ENCODE peak calls at places on chromosomes 7 and 10, in eight cellular contexts. E is esophagus squamous epithelium; I is GM20000; D is fibroblast of the aortic adventitia; G is activated CD4-positive, alpha-beta T cell treated with anti-CD3 and anti-CD28 coated beads for 36 hours; F is skeletal muscle cell; W is NCI-H1105; S is nucleus accumbens. X is an unnamed sample.

GRCh38 chr10:72245949-72246525 is 27.7 kb upstream of the DDIT4 start:
- DNase-seq in E (no peak), I (no peak), D (peak; percentile 11), G (peak; percentile 36), F (no peak), W (no peak), S (no peak), X (no peak)

GRCh38 chr7:128431221-128431620 is 21.4 kb upstream of the IMPDH1 start:
- DNase-seq in E (no peak), I (no peak), D (no peak), G (no peak), F (no peak), W (no peak), S (no peak), X (no peak)

GRCh38 chr10:63700209-63700934 is 179.2 kb downstream of the REEP3 start:
- DNase-seq in E (no peak), I (no peak), D (peak; percentile 95), G (peak; percentile 46), F (peak; percentile 99), W (no peak), S (no peak), X (no peak)

GRCh38 chr10:73773152-73773879 is 8.5 kb upstream of the CHCHD1 start:
- DNase-seq in E (no peak), I (peak; percentile 28), D (no peak), G (peak; percentile 51), F (no peak), W (no peak), S (no peak), X (no peak)

GRCh38 chr7:50355817-50356178 is 51.3 kb downstream of the IKZF1 start:
- DNase-seq in E (no peak), I (no peak), D (no peak), G (no peak), F (no peak), W (no peak), S (no peak), X (no peak)

GRCh38 chr10:14660872-14661271 is 113.8 kb downstream of the FAM107B start:
- DNase-seq in E (no peak), I (no peak), D (no peak), G (no peak), F (no peak), W (no peak), S (no peak), X (no peak)

GRCh38 chr10:113592380-113592779 is 39.5 kb downstream of the HABP2 start:
- DNase-seq in E (no peak), I (no peak), D (no peak), G (no peak), F (no peak), W (no peak), S (no peak), X (peak; percentile 24)

GRCh38 chr10:91088300-91089140 is 131.9 kb upstream of the PCGF5 start:
- DNase-seq in E (no peak), I (peak; percentile 60), D (peak; percentile 27), G (no peak), F (no peak), W (no peak), S (no peak), X (peak; percentile 38)

GRCh38 chr7:141301544-141301943 is 227.7 kb downstream of the TMEM178B start:
- DNase-seq in E (no peak), I (no peak), D (no peak), G (no peak), F (no peak), W (no peak), S (no peak), X (no peak)

GRCh38 chr7:157273208-157274202 is 63.3 kb upstream of the DNAJB6 start:
- DNase-seq in E (no peak), I (peak; percentile 92), D (peak; percentile 64), G (peak; percentile 81), F (peak; percentile 39), W (peak; percentile 23), S (no peak), X (peak; percentile 90)

GRCh38 chr7:77434570-77434969 is 18.4 kb upstream of the GSAP start:
- DNase-seq in E (no peak), I (no peak), D (peak; percentile 18), G (no peak), F (no peak), W (no peak), S (no peak), X (no peak)

GRCh38 chr10:4278161-4278560 is 493.2 kb upstream of the KLF6 start:
- DNase-seq in E (no peak), I (no peak), D (no peak), G (no peak), F (peak; percentile 35), W (no peak), S (no peak), X (no peak)

GRCh38 chr7:33905389-33906032 is at the start of gene BMPER:
- DNase-seq in E (no peak), I (peak; percentile 30), D (no peak), G (peak; percentile 55), F (no peak), W (peak; percentile 78), S (no peak), X (peak; percentile 17)

GRCh38 chr7:135998081-135998480 is 20.9 kb upstream of the MTPN start:
- DNase-seq in E (no peak), I (no peak), D (no peak), G (no peak), F (no peak), W (no peak), S (no peak), X (no peak)

GRCh38 chr7:149729983-149730801 is 43.2 kb downstream of the ZNF467 start:
- DNase-seq in E (no peak), I (no peak), D (no peak), G (no peak), F (no peak), W (no peak), S (no peak), X (no peak)

GRCh38 chr7:83562960-83563359 is 86.0 kb downstream of the SEMA3E start:
- DNase-seq in E (no peak), I (no peak), D (no peak), G (no peak), F (no peak), W (no peak), S (no peak), X (no peak)

GRCh38 chr10:101818119-101818957 is at the start of gene OGA:
- DNase-seq in E (peak; percentile 94), I (peak; percentile 94), D (peak; percentile 100), G (peak; percentile 99), F (peak; percentile 100), W (peak; percentile 94), S (peak; percentile 97), X (peak; percentile 94)

GRCh38 chr7:2168612-2169312 is 64.0 kb downstream of the MAD1L1 start:
- DNase-seq in E (no peak), I (no peak), D (no peak), G (no peak), F (no peak), W (no peak), S (no peak), X (no peak)

GRCh38 chr7:30976381-30976780 is 12.6 kb downstream of the GHRHR start:
- DNase-seq in E (no peak), I (no peak), D (no peak), G (no peak), F (no peak), W (no peak), S (no peak), X (no peak)

GRCh38 chr10:28991738-28992270 is 297.1 kb upstream of the LYZL1 start:
- DNase-seq in E (no peak), I (peak; percentile 20), D (peak; percentile 53), G (peak; percentile 66), F (no peak), W (no peak), S (no peak), X (peak; percentile 30)

GRCh38 chr10:77176224-77176623 is 461.4 kb downstream of the KCNMA1 start:
- DNase-seq in E (no peak), I (no peak), D (no peak), G (no peak), F (no peak), W (no peak), S (no peak), X (no peak)

GRCh38 chr10:68345621-68346020 is 12.9 kb upstream of the PBLD start:
- DNase-seq in E (no peak), I (no peak), D (no peak), G (no peak), F (no peak), W (no peak), S (no peak), X (no peak)